ENCODE peak calls at places on chromosomes 2 and 18, in four cellular contexts. One of them, this sample, is unnamed.

GRCh38 chr2:8202139-8202538 is 479.7 kb upstream of the ID2 start:
- DNase-seq in endothelial cell of umbilical vein: no peak
- DNase-seq in ovary: no peak
- DNase-seq in AG04450: no peak
- DNase-seq in this sample: no peak

GRCh38 chr2:240295256-240296103 is 140.0 kb upstream of the GPC1 start:
- DNase-seq in AG04450: no peak
- DNase-seq in ovary: no peak
- DNase-seq in endothelial cell of umbilical vein: no peak
- DNase-seq in this sample: no peak

GRCh38 chr2:182291296-182291695 is 135.5 kb downstream of the PDE1A start:
- DNase-seq in ovary: no peak
- DNase-seq in endothelial cell of umbilical vein: no peak
- DNase-seq in AG04450: no peak
- DNase-seq in this sample: no peak

GRCh38 chr2:158779621-158780020 is 15.5 kb upstream of the DAPL1 start:
- DNase-seq in AG04450: no peak
- DNase-seq in ovary: no peak
- DNase-seq in endothelial cell of umbilical vein: peak
- DNase-seq in this sample: no peak

GRCh38 chr2:227192491-227192890 is 28.1 kb downstream of the COL4A3 start:
- DNase-seq in endothelial cell of umbilical vein: no peak
- DNase-seq in AG04450: no peak
- DNase-seq in ovary: no peak
- DNase-seq in this sample: no peak

GRCh38 chr2:2633017-2633416 is 301.9 kb upstream of the MYT1L start:
- DNase-seq in endothelial cell of umbilical vein: no peak
- DNase-seq in AG04450: no peak
- DNase-seq in ovary: no peak
- DNase-seq in this sample: no peak

GRCh38 chr2:227188292-227188691 is 23.9 kb downstream of the COL4A3 start:
- DNase-seq in endothelial cell of umbilical vein: no peak
- DNase-seq in ovary: peak
- DNase-seq in AG04450: no peak
- DNase-seq in this sample: no peak

GRCh38 chr18:60892441-60892840 is 440.8 kb upstream of the CDH20 start:
- DNase-seq in endothelial cell of umbilical vein: peak
- DNase-seq in AG04450: no peak
- DNase-seq in ovary: no peak
- DNase-seq in this sample: no peak

GRCh38 chr18:35073186-35074105 is 32.2 kb downstream of the MAPRE2 start:
- DNase-seq in AG04450: no peak
- DNase-seq in ovary: no peak
- DNase-seq in endothelial cell of umbilical vein: peak
- DNase-seq in this sample: no peak

GRCh38 chr2:122670932-122671331 is 915.5 kb downstream of the TSN start:
- DNase-seq in AG04450: no peak
- DNase-seq in ovary: no peak
- DNase-seq in endothelial cell of umbilical vein: no peak
- DNase-seq in this sample: no peak

GRCh38 chr2:127170452-127171197 is 49.5 kb downstream of the CYP27C1 start:
- DNase-seq in AG04450: no peak
- DNase-seq in ovary: no peak
- DNase-seq in endothelial cell of umbilical vein: no peak
- DNase-seq in this sample: no peak

GRCh38 chr2:72144746-72145657 is 2.7 kb downstream of the CYP26B1 start:
- DNase-seq in endothelial cell of umbilical vein: peak
- DNase-seq in ovary: no peak
- DNase-seq in AG04450: no peak
- DNase-seq in this sample: no peak

GRCh38 chr2:23418490-23418911 is 33.5 kb downstream of the KLHL29 start:
- DNase-seq in AG04450: peak
- DNase-seq in ovary: no peak
- DNase-seq in endothelial cell of umbilical vein: no peak
- DNase-seq in this sample: no peak

GRCh38 chr2:58805126-58805525 is 564.0 kb upstream of the FANCL start:
- DNase-seq in endothelial cell of umbilical vein: no peak
- DNase-seq in AG04450: no peak
- DNase-seq in ovary: no peak
- DNase-seq in this sample: no peak

GRCh38 chr2:142693171-142693950 is 184.1 kb upstream of the KYNU start:
- DNase-seq in endothelial cell of umbilical vein: no peak
- DNase-seq in ovary: no peak
- DNase-seq in AG04450: no peak
- DNase-seq in this sample: no peak

GRCh38 chr2:64609229-64609994 is 44.3 kb downstream of the SERTAD2 start:
- DNase-seq in endothelial cell of umbilical vein: peak
- DNase-seq in ovary: peak
- DNase-seq in AG04450: no peak
- DNase-seq in this sample: no peak

GRCh38 chr2:230011617-230012016 is 57.1 kb downstream of the SLC16A14 start:
- DNase-seq in endothelial cell of umbilical vein: no peak
- DNase-seq in ovary: no peak
- DNase-seq in AG04450: peak
- DNase-seq in this sample: no peak

GRCh38 chr2:2524340-2524941 is 193.4 kb upstream of the MYT1L start:
- DNase-seq in endothelial cell of umbilical vein: no peak
- DNase-seq in AG04450: no peak
- DNase-seq in ovary: no peak
- DNase-seq in this sample: no peak

GRCh38 chr2:217827430-217828201 is 175.2 kb downstream of the TNS1 start:
- DNase-seq in AG04450: no peak
- DNase-seq in ovary: peak
- DNase-seq in endothelial cell of umbilical vein: peak
- DNase-seq in this sample: no peak

GRCh38 chr18:44839239-44839666 is 158.6 kb downstream of the SETBP1 start:
- DNase-seq in ovary: peak
- DNase-seq in AG04450: no peak
- DNase-seq in endothelial cell of umbilical vein: peak
- DNase-seq in this sample: no peak

GRCh38 chr2:26792720-26793119 is 6.9 kb downstream of the CENPA start:
- DNase-seq in ovary: no peak
- DNase-seq in AG04450: no peak
- DNase-seq in endothelial cell of umbilical vein: no peak
- DNase-seq in this sample: no peak

GRCh38 chr2:239275871-239276812 is 124.7 kb downstream of the HDAC4 start:
- DNase-seq in ovary: peak
- DNase-seq in AG04450: no peak
- DNase-seq in endothelial cell of umbilical vein: no peak
- DNase-seq in this sample: no peak

GRCh38 chr2:178860551-178860950 is 53.3 kb upstream of the TTN start:
- DNase-seq in endothelial cell of umbilical vein: no peak
- DNase-seq in ovary: peak
- DNase-seq in AG04450: no peak
- DNase-seq in this sample: no peak

GRCh38 chr2:234133004-234133403 is 82.5 kb downstream of the SPP2 start:
- DNase-seq in AG04450: no peak
- DNase-seq in endothelial cell of umbilical vein: no peak
- DNase-seq in ovary: no peak
- DNase-seq in this sample: peak

GRCh38 chr2:36507408-36507812 is 90.6 kb downstream of the FEZ2 start:
- DNase-seq in ovary: peak
- DNase-seq in AG04450: no peak
- DNase-seq in endothelial cell of umbilical vein: peak
- DNase-seq in this sample: no peak

GRCh38 chr2:26035110-26035728 is 1.3 kb downstream of the RAB10 start:
- DNase-seq in AG04450: no peak
- DNase-seq in endothelial cell of umbilical vein: peak
- DNase-seq in ovary: no peak
- DNase-seq in this sample: no peak

GRCh38 chr2:212929971-212930370 is 221.4 kb downstream of the IKZF2 start:
- DNase-seq in endothelial cell of umbilical vein: no peak
- DNase-seq in ovary: no peak
- DNase-seq in AG04450: no peak
- DNase-seq in this sample: no peak

GRCh38 chr2:31067259-31067658 is 71.0 kb downstream of the GALNT14 start:
- DNase-seq in ovary: no peak
- DNase-seq in endothelial cell of umbilical vein: no peak
- DNase-seq in AG04450: no peak
- DNase-seq in this sample: no peak

GRCh38 chr2:137677466-137677865 is 286.8 kb upstream of the HNMT start:
- DNase-seq in AG04450: no peak
- DNase-seq in endothelial cell of umbilical vein: no peak
- DNase-seq in ovary: no peak
- DNase-seq in this sample: no peak

GRCh38 chr2:199315299-199316179 is 142.2 kb downstream of the SATB2 start:
- DNase-seq in endothelial cell of umbilical vein: peak
- DNase-seq in ovary: no peak
- DNase-seq in AG04450: no peak
- DNase-seq in this sample: no peak

GRCh38 chr2:159518321-159519005 is 97.9 kb downstream of the BAZ2B start:
- DNase-seq in AG04450: no peak
- DNase-seq in endothelial cell of umbilical vein: no peak
- DNase-seq in ovary: no peak
- DNase-seq in this sample: no peak

GRCh38 chr2:48107326-48107925 is 201.1 kb upstream of the FBXO11 start:
- DNase-seq in ovary: peak
- DNase-seq in AG04450: no peak
- DNase-seq in endothelial cell of umbilical vein: peak
- DNase-seq in this sample: peak

GRCh38 chr2:60097298-60097697 is 456.2 kb downstream of the BCL11A start:
- DNase-seq in ovary: no peak
- DNase-seq in endothelial cell of umbilical vein: no peak
- DNase-seq in AG04450: no peak
- DNase-seq in this sample: no peak

GRCh38 chr2:213007290-213007838 is 144.0 kb downstream of the IKZF2 start:
- DNase-seq in AG04450: no peak
- DNase-seq in ovary: no peak
- DNase-seq in endothelial cell of umbilical vein: no peak
- DNase-seq in this sample: no peak

DNA sequence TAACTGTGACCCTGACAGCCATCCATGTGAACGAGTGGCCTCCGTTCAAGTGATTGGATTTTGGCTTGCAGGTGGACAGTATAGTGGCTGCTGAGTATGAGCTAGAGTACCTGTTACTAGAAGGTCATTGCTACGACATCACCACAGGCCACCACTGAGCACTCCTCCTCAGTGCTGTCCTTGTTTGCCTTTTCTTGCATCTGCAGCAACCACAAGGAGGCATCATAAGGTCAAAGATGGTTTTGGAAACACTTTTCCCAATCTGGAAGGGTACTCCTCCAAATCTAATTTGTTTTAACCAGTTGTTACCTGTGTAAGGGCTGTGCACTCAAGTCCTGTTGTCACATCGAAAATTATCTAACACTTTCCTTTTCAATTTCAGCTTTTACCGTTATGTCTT is 81.2 kb downstream of the UGGT1 start:
- DNase-seq in ovary: no peak
- DNase-seq in AG04450: no peak
- DNase-seq in endothelial cell of umbilical vein: no peak
- DNase-seq in this sample: no peak
- TF ChIP-seq CTCF in ovary: no peak
- TF ChIP-seq CTCF in AG04450: peak
- TF ChIP-seq CTCF in endothelial cell of umbilical vein: peak
- TF ChIP-seq CTCF in this sample: peak

GRCh38 chr2:203326355-203326754 is 1.8 kb upstream of the ABI2 start:
- DNase-seq in AG04450: no peak
- DNase-seq in endothelial cell of umbilical vein: no peak
- DNase-seq in ovary: no peak
- DNase-seq in this sample: no peak

GRCh38 chr2:203328735-203329549 is 748 bp downstream of the ABI2 start:
- DNase-seq in endothelial cell of umbilical vein: peak
- DNase-seq in ovary: peak
- DNase-seq in AG04450: no peak
- DNase-seq in this sample: no peak

GRCh38 chr2:203330434-203330833 is 2.2 kb downstream of the ABI2 start:
- DNase-seq in ovary: no peak
- DNase-seq in AG04450: no peak
- DNase-seq in endothelial cell of umbilical vein: no peak
- DNase-seq in this sample: no peak

GRCh38 chr2:203327582-203327917 is 644 bp upstream of the ABI2 start:
- DNase-seq in endothelial cell of umbilical vein: no peak
- DNase-seq in ovary: no peak
- DNase-seq in AG04450: no peak
- DNase-seq in this sample: no peak

GRCh38 chr2:203327918-203328734 is at the start of gene ABI2:
- DNase-seq in ovary: peak
- DNase-seq in endothelial cell of umbilical vein: peak
- DNase-seq in AG04450: no peak
- DNase-seq in this sample: no peak
- TF ChIP-seq CTCF in ovary: no peak
- TF ChIP-seq CTCF in endothelial cell of umbilical vein: no peak
- TF ChIP-seq CTCF in AG04450: no peak
- TF ChIP-seq CTCF in this sample: no peak

GRCh38 chr2:223697921-223698645 is 95.9 kb upstream of the SCG2 start:
- DNase-seq in ovary: no peak
- DNase-seq in endothelial cell of umbilical vein: peak
- DNase-seq in AG04450: no peak
- DNase-seq in this sample: no peak

GRCh38 chr2:223688094-223688835 is 86.1 kb upstream of the SCG2 start:
- DNase-seq in ovary: no peak
- DNase-seq in endothelial cell of umbilical vein: no peak
- DNase-seq in AG04450: no peak
- DNase-seq in this sample: no peak

GRCh38 chr2:223697316-223697875 is 95.2 kb upstream of the SCG2 start:
- DNase-seq in ovary: no peak
- DNase-seq in endothelial cell of umbilical vein: no peak
- DNase-seq in AG04450: no peak
- DNase-seq in this sample: no peak

GRCh38 chr2:223696719-223697118 is 94.6 kb upstream of the SCG2 start:
- DNase-seq in AG04450: no peak
- DNase-seq in ovary: no peak
- DNase-seq in endothelial cell of umbilical vein: peak
- DNase-seq in this sample: peak

DNA sequence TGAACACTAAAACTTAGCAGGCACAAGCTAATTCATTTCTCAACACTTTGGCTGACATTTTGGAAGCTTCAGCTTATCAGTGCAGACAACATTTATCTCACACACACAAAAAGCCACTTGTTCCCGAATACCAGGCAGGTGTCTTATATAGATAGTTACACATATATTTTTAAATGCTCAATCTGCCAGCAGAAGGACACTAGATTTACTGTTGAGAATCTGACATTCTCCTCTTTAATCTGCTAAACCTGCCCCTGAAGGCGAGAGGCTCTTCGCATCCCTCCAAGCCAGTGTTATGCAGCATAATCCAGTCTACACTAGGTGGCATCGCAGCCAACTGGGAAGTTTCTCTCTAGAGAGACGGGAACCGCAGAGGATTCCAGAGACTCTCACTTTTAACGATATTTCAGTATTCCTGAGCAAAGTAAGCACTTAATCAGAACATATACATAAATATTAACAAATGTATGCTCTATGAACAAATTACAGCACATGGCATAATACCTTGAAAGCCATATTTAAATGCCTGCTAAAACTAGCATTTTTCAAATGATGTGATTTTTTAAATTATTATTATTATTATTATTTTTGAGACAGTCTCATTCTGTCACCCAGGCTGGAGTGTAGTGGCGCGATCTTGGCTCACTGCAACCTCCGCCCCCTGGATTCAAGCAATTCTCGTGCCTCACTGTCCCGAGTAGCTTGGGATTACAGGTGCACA is 90.2 kb upstream of the SCG2 start:
- DNase-seq in AG04450: no peak
- DNase-seq in endothelial cell of umbilical vein: peak
- DNase-seq in ovary: peak
- DNase-seq in this sample: no peak
- TF ChIP-seq CTCF in AG04450: peak
- TF ChIP-seq CTCF in endothelial cell of umbilical vein: peak
- TF ChIP-seq CTCF in ovary: no peak
- TF ChIP-seq CTCF in this sample: peak

GRCh38 chr18:657311-657997 is at the start of gene TYMS:
- DNase-seq in AG04450: no peak
- DNase-seq in ovary: peak
- DNase-seq in endothelial cell of umbilical vein: peak
- DNase-seq in this sample: no peak
- TF ChIP-seq CTCF in AG04450: peak
- TF ChIP-seq CTCF in ovary: no peak
- TF ChIP-seq CTCF in endothelial cell of umbilical vein: no peak
- TF ChIP-seq CTCF in this sample: peak

This sample was measured in keratinocyte.